ENCODE peak calls at places on chromosomes 5 and 9, in six cellular contexts. Y is B cell, F is NCI-H510A treated with DMSO at 0.1 percent for 48 hours, I is fibroblast of the conjunctiva, P is cardiac fibroblast, Z is NCI-H226. R is an unnamed sample.

GRCh38 chr5:159874308-159874707 is 42.0 kb upstream of the ADRA1B start:
- DNase-seq in Y (no peak), Z (no peak), F (no peak), P (peak), I (no peak), R (no peak)

GRCh38 chr5:27568811-27569210 is 530.4 kb upstream of the CDH9 start:
- DNase-seq in Z (peak), I (no peak), P (peak), F (no peak), Y (no peak), R (peak)

GRCh38 chr9:134130503-134131375 is 5.1 kb upstream of the WDR5 start:
- DNase-seq in F (peak), Y (no peak), I (no peak), P (peak), Z (peak), R (peak)

GRCh38 chr5:139639619-139640431 is 8.3 kb upstream of the CXXC5 start:
- DNase-seq in Z (peak), F (no peak), Y (no peak), P (peak), I (no peak), R (no peak)

GRCh38 chr9:134656334-134657034 is 14.9 kb downstream of the COL5A1 start:
- DNase-seq in F (no peak), Y (no peak), Z (peak), I (no peak), P (no peak), R (peak)

GRCh38 chr9:135989722-135990467 is 28.7 kb upstream of the UBAC1 start:
- DNase-seq in Y (no peak), Z (no peak), F (peak), P (no peak), I (no peak), R (no peak)

GRCh38 chr9:77802512-77803293 is 154.6 kb upstream of the GNA14 start:
- DNase-seq in P (no peak), Y (no peak), F (peak), I (no peak), Z (no peak), R (no peak)

GRCh38 chr5:176851380-176851779 is 41.0 kb downstream of the UNC5A start:
- DNase-seq in Y (no peak), P (no peak), Z (no peak), F (no peak), I (no peak), R (no peak)

GRCh38 chr5:178442361-178443256 is 147.6 kb downstream of the COL23A1 start:
- DNase-seq in Y (no peak), P (no peak), I (no peak), Z (no peak), F (no peak), R (no peak)

GRCh38 chr5:134647750-134648424 is 698 bp upstream of the SEC24A start:
- DNase-seq in I (no peak), F (no peak), Z (peak), Y (peak), P (peak), R (peak)

GRCh38 chr5:58751222-58751621 is 168.3 kb downstream of the RAB3C start:
- DNase-seq in F (no peak), P (peak), Z (peak), Y (no peak), I (peak), R (peak)

GRCh38 chr5:181271081-181271480 is 10.1 kb upstream of the TRIM52 start:
- DNase-seq in P (no peak), Z (no peak), I (no peak), F (no peak), Y (no peak), R (no peak)

GRCh38 chr5:132473019-132473531 is 17.5 kb downstream of the IRF1 start:
- DNase-seq in I (no peak), Z (no peak), F (no peak), Y (peak), P (no peak), R (no peak)

GRCh38 chr9:107674937-107675277 is 185.3 kb upstream of the KLF4 start:
- DNase-seq in P (no peak), Z (no peak), Y (no peak), F (no peak), I (no peak), R (no peak)

GRCh38 chr9:110745656-110746055 is 77.1 kb downstream of the MUSK start:
- DNase-seq in Y (no peak), Z (peak), P (peak), F (no peak), I (no peak), R (no peak)

GRCh38 chr9:35962126-35962906 is 4.4 kb upstream of the OR2S2 start:
- DNase-seq in Z (peak), I (no peak), Y (no peak), P (peak), F (no peak), R (peak)

GRCh38 chr5:119028575-119028974 is 40.2 kb upstream of the DTWD2 start:
- DNase-seq in P (no peak), F (no peak), Y (no peak), I (no peak), Z (no peak), R (no peak)

GRCh38 chr5:10885026-10885425 is 124.0 kb upstream of the DAP start:
- DNase-seq in Z (peak), Y (no peak), F (no peak), I (no peak), P (peak), R (peak)

GRCh38 chr9:128091144-128091543 is 23.1 kb downstream of the SLC25A25 start:
- DNase-seq in Y (no peak), Z (no peak), I (peak), F (peak), P (peak), R (peak)

GRCh38 chr9:137478613-137479314 is 19.6 kb upstream of the NSMF start:
- DNase-seq in Z (no peak), I (no peak), P (no peak), Y (no peak), F (peak), R (no peak)

GRCh38 chr9:129608561-129609481 is 12.1 kb downstream of the C9orf50 start:
- DNase-seq in P (no peak), Z (no peak), Y (no peak), F (no peak), I (no peak), R (no peak)

GRCh38 chr5:35136386-35136785 is 88.6 kb upstream of the AGXT2 start:
- DNase-seq in Y (no peak), F (no peak), I (peak), P (peak), Z (peak), R (peak)

GRCh38 chr9:2053883-2054845 is 39.0 kb downstream of the SMARCA2 start:
- DNase-seq in F (no peak), Y (peak), Z (no peak), P (peak), I (no peak), R (peak)

GRCh38 chr5:61587120-61587519 is 255.1 kb downstream of the ZSWIM6 start:
- DNase-seq in F (no peak), P (peak), Y (no peak), Z (no peak), I (no peak), R (no peak)

GRCh38 chr5:138369706-138370105 is 17.2 kb downstream of the KDM3B start:
- DNase-seq in I (no peak), P (peak), Z (no peak), Y (no peak), F (no peak), R (peak)